ENCODE peak calls at places on chromosomes 6 and 20, in seven cellular contexts. X, T, P, C, E, R and Z are unnamed samples.
A peak's percentile ranks its signal among the peaks of the same experiment; 100 is the strongest.

GRCh38 chr20:58179432-58180099 is 48.9 kb downstream of the ANKRD60 start:
- DNase-seq in E (peak; percentile 8), X (peak; percentile 71), C (no peak), P (peak; percentile 49), T (peak; percentile 76), R (peak; percentile 70), Z (no peak)

GRCh38 chr6:43809417-43810305 is 39.6 kb downstream of the VEGFA start:
- DNase-seq in E (peak; percentile 89), T (no peak), C (no peak), X (no peak), P (no peak), R (no peak), Z (no peak)

GRCh38 chr6:113862112-113862511 is 5.0 kb downstream of the MARCKS start:
- DNase-seq in E (no peak), C (no peak), P (no peak), R (no peak), T (no peak), X (no peak), Z (no peak)

GRCh38 chr6:31952140-31952805 is 6.4 kb downstream of the CFB start:
- DNase-seq in R (peak; percentile 80), T (peak; percentile 56), P (no peak), C (peak; percentile 73), X (peak; percentile 79), E (peak; percentile 60), Z (no peak)

GRCh38 chr20:12358006-12358654 is 440.4 kb downstream of the BTBD3 start:
- DNase-seq in C (no peak), T (no peak), X (no peak), P (no peak), E (peak; percentile 30), R (no peak), Z (no peak)

GRCh38 chr20:32752458-32753250 is 9.4 kb upstream of the COMMD7 start:
- DNase-seq in P (no peak), X (no peak), T (no peak), C (no peak), R (peak; percentile 72), E (peak; percentile 80), Z (no peak)

GRCh38 chr20:611843-612185 is 1.7 kb upstream of the TCF15 start:
- DNase-seq in P (no peak), T (no peak), X (no peak), R (no peak), C (no peak), E (no peak), Z (no peak)

GRCh38 chr20:4776079-4776630 is 54.4 kb downstream of the PRND start:
- DNase-seq in E (no peak), X (no peak), C (no peak), T (no peak), P (no peak), R (no peak), Z (no peak)

GRCh38 chr20:17648306-17648646 is 33.8 kb downstream of the RRBP1 start:
- DNase-seq in R (no peak), T (no peak), E (no peak), P (no peak), C (no peak), X (peak; percentile 75), Z (no peak)

GRCh38 chr6:151044465-151045441 is 179.3 kb downstream of the MTHFD1L start:
- DNase-seq in E (peak; percentile 94), P (no peak), X (peak; percentile 74), T (no peak), C (peak; percentile 85), R (no peak), Z (no peak)